ENCODE peak calls at places on chromosomes 12 and 14, in nine cellular contexts. G is naive thymus-derived CD4-positive, alpha-beta T cell; E is A549; U is WERI-Rb-1; I is naive B cell; D is tibial nerve; Z is head of caudate nucleus; V is dermis microvascular lymphatic vessel endothelial cell; A is mesothelial cell of epicardium. W is an unnamed sample.

GRCh38 chr14:92638266-92638665 is 110.2 kb downstream of the LGMN start:
- DNase-seq in G (no peak), E (no peak), U (no peak), I (no peak), D (no peak), Z (no peak), V (no peak), A (no peak), W (no peak)

GRCh38 chr12:3964404-3964803 is 91.2 kb upstream of the PARP11 start:
- DNase-seq in G (no peak), E (peak; percentile 23), U (peak; percentile 49), I (no peak), D (no peak), Z (no peak), V (peak; percentile 5), A (no peak), W (no peak)

GRCh38 chr14:103121161-103121845 is 2.0 kb upstream of the TNFAIP2 start:
- DNase-seq in G (no peak), E (peak; percentile 77), U (no peak), I (no peak), D (peak; percentile 55), Z (no peak), V (peak; percentile 29), A (no peak), W (no peak)

GRCh38 chr12:79482323-79482722 is 208.4 kb downstream of the PAWR start:
- DNase-seq in G (no peak), E (no peak), U (no peak), I (no peak), D (no peak), Z (no peak), V (no peak), A (no peak), W (no peak)

GRCh38 chr14:103121846-103122577 is 1.2 kb upstream of the TNFAIP2 start:
- DNase-seq in G (no peak), E (peak; percentile 98), U (peak; percentile 64), I (no peak), D (peak; percentile 87), Z (peak; percentile 48), V (peak; percentile 92), A (peak; percentile 91), W (no peak)

GRCh38 chr12:77253321-77253720 is 188.0 kb upstream of the E2F7 start:
- DNase-seq in G (no peak), E (no peak), U (no peak), I (no peak), D (no peak), Z (no peak), V (no peak), A (no peak), W (no peak)

GRCh38 chr12:77893918-77894317 is 63.2 kb downstream of the NAV3 start:
- DNase-seq in G (no peak), E (peak; percentile 86), U (no peak), I (no peak), D (no peak), Z (no peak), V (peak; percentile 83), A (no peak), W (no peak)

GRCh38 chr14:74875941-74876913 is at the start of gene PROX2:
- DNase-seq in G (no peak), E (no peak), U (no peak), I (no peak), D (no peak), Z (no peak), V (peak; percentile 23), A (no peak), W (peak; percentile 14)

GRCh38 chr14:101889898-101890297 is 74.5 kb upstream of the DYNC1H1 start:
- DNase-seq in G (no peak), E (peak; percentile 27), U (no peak), I (no peak), D (no peak), Z (no peak), V (peak; percentile 26), A (no peak), W (no peak)

GRCh38 chr12:95446511-95446910 is 27.4 kb upstream of the METAP2 start:
- DNase-seq in G (no peak), E (no peak), U (no peak), I (no peak), D (peak; percentile 37), Z (peak; percentile 38), V (no peak), A (peak; percentile 46), W (no peak)

GRCh38 chr14:75457648-75458165 is 29.9 kb downstream of the JDP2 start:
- DNase-seq in G (no peak), E (no peak), U (no peak), I (no peak), D (no peak), Z (no peak), V (no peak), A (no peak), W (no peak)

GRCh38 chr12:104448475-104448874 is 8.3 kb upstream of the CHST11 start:
- DNase-seq in G (no peak), E (no peak), U (no peak), I (no peak), D (no peak), Z (no peak), V (no peak), A (no peak), W (no peak)

GRCh38 chr12:44846826-44847225 is 29.3 kb downstream of the NELL2 start:
- DNase-seq in G (no peak), E (no peak), U (no peak), I (no peak), D (no peak), Z (no peak), V (no peak), A (no peak), W (no peak)

GRCh38 chr14:96197969-96198368 is 6.7 kb upstream of the BDKRB2 start:
- DNase-seq in G (no peak), E (no peak), U (no peak), I (no peak), D (no peak), Z (no peak), V (peak; percentile 42), A (no peak), W (no peak)

GRCh38 chr12:30296486-30296885 is 399.2 kb downstream of the IPO8 start:
- DNase-seq in G (no peak), E (no peak), U (peak; percentile 89), I (no peak), D (no peak), Z (no peak), V (no peak), A (no peak), W (no peak)

GRCh38 chr12:95977764-95978305 is 18.3 kb downstream of the HAL start:
- DNase-seq in G (no peak), E (no peak), U (no peak), I (no peak), D (no peak), Z (no peak), V (no peak), A (no peak), W (no peak)

GRCh38 chr12:12046401-12046800 is 24.3 kb upstream of the BCL2L14 start:
- DNase-seq in G (no peak), E (no peak), U (no peak), I (no peak), D (no peak), Z (no peak), V (no peak), A (no peak), W (no peak)

GRCh38 chr14:104772707-104773504 is 20.0 kb downstream of the SIVA1 start:
- DNase-seq in G (no peak), E (no peak), U (no peak), I (no peak), D (no peak), Z (no peak), V (no peak), A (no peak), W (no peak)

GRCh38 chr14:60645191-60645590 is 4.1 kb downstream of the SIX1 start:
- DNase-seq in G (no peak), E (no peak), U (no peak), I (no peak), D (no peak), Z (no peak), V (no peak), A (no peak), W (no peak)

GRCh38 chr12:68853396-68854077 is 45.6 kb downstream of the MDM2 start:
- DNase-seq in G (no peak), E (no peak), U (no peak), I (no peak), D (no peak), Z (no peak), V (no peak), A (no peak), W (no peak)

GRCh38 chr14:102965282-102965681 is 42.8 kb downstream of the AMN start:
- DNase-seq in G (no peak), E (no peak), U (no peak), I (no peak), D (no peak), Z (no peak), V (no peak), A (no peak), W (no peak)

GRCh38 chr12:48779869-48780268 is 9.0 kb downstream of the ADCY6 start:
- DNase-seq in G (no peak), E (no peak), U (no peak), I (no peak), D (no peak), Z (no peak), V (peak; percentile 82), A (no peak), W (no peak)

GRCh38 chr14:24395609-24396580 is 2.9 kb upstream of the NYNRIN start:
- DNase-seq in G (no peak), E (no peak), U (no peak), I (no peak), D (no peak), Z (no peak), V (no peak), A (no peak), W (no peak)

GRCh38 chr12:58026421-58026820 is 85.1 kb downstream of the ATP23 start:
- DNase-seq in G (no peak), E (no peak), U (no peak), I (no peak), D (no peak), Z (no peak), V (no peak), A (no peak), W (no peak)

GRCh38 chr14:64266206-64266605 is 28.0 kb downstream of the ESR2 start:
- DNase-seq in G (no peak), E (no peak), U (no peak), I (no peak), D (no peak), Z (no peak), V (no peak), A (no peak), W (no peak)

GRCh38 chr12:95216704-95217376 is 427 bp downstream of the FGD6 start:
- DNase-seq in G (peak; percentile 20), E (peak; percentile 49), U (no peak), I (no peak), D (no peak), Z (no peak), V (no peak), A (no peak), W (no peak)

GRCh38 chr14:78448483-78449094 is 278.4 kb downstream of the NRXN3 start:
- DNase-seq in G (no peak), E (peak; percentile 40), U (peak; percentile 65), I (no peak), D (peak; percentile 13), Z (peak; percentile 86), V (peak; percentile 25), A (peak; percentile 57), W (no peak)

GRCh38 chr14:86654558-86655184 is 1124.7 kb downstream of the FLRT2 start:
- DNase-seq in G (no peak), E (peak; percentile 51), U (peak; percentile 78), I (peak; percentile 18), D (peak; percentile 33), Z (peak; percentile 50), V (peak; percentile 21), A (peak; percentile 56), W (no peak)

GRCh38 chr12:122862872-122863701 is 27.8 kb downstream of the HIP1R start:
- DNase-seq in G (no peak), E (no peak), U (peak; percentile 76), I (no peak), D (no peak), Z (peak; percentile 38), V (no peak), A (no peak), W (no peak)

GRCh38 chr12:43069768-43070221 is 480.2 kb upstream of the PRICKLE1 start:
- DNase-seq in G (no peak), E (no peak), U (no peak), I (no peak), D (no peak), Z (no peak), V (no peak), A (no peak), W (no peak)

GRCh38 chr12:76020281-76020680 is 11.3 kb downstream of the PHLDA1 start:
- DNase-seq in G (peak; percentile 14), E (peak; percentile 84), U (no peak), I (no peak), D (no peak), Z (no peak), V (peak; percentile 66), A (no peak), W (peak; percentile 78)